ENCODE peak calls at places on chromosomes 13 and 19, in ten cellular contexts. A is cardiac muscle cell; J is WERI-Rb-1; N is fibroblast of lung; Z is breast epithelium; W is naive thymus-derived CD4-positive, alpha-beta T cell; R is AG04450; U is transverse colon; T is Peyer's patch; Q is GM23248. O is an unnamed sample.

GRCh38 chr19:19628499-19629134 is 597 bp upstream of the LPAR2 start:
- DNase-seq in R (no peak), T (peak), Z (peak), U (peak), W (no peak), Q (peak), A (peak), J (no peak), N (peak), O (no peak)

GRCh38 chr19:11324079-11324661 is 15.3 kb downstream of the RAB3D start:
- DNase-seq in A (no peak), T (peak), W (no peak), N (peak), R (peak), J (no peak), U (peak), Z (peak), Q (peak), O (no peak)

GRCh38 chr13:93963266-93964131 is 516.0 kb downstream of the DCT start:
- DNase-seq in A (no peak), J (no peak), Q (peak), N (peak), T (no peak), Z (no peak), W (no peak), R (no peak), U (no peak), O (no peak)

GRCh38 chr13:51556740-51557139 is 27.5 kb upstream of the WDFY2 start:
- DNase-seq in W (no peak), J (no peak), N (no peak), Z (no peak), R (no peak), Q (no peak), T (no peak), A (peak), U (no peak), O (no peak)

GRCh38 chr19:2079865-2080301 is 16.2 kb downstream of the MOB3A start:
- DNase-seq in R (no peak), U (no peak), A (no peak), Q (no peak), W (no peak), T (no peak), J (no peak), N (no peak), Z (no peak), O (no peak)

GRCh38 chr19:41570179-41570578 is 5.8 kb upstream of the CEACAM21 start:
- DNase-seq in R (no peak), U (no peak), T (no peak), N (no peak), A (no peak), Q (no peak), Z (no peak), J (no peak), W (no peak), O (no peak)

GRCh38 chr13:44474122-44474910 is 100.7 kb downstream of the SERP2 start:
- DNase-seq in U (no peak), Q (peak), Z (no peak), N (peak), A (peak), J (no peak), R (no peak), W (no peak), T (no peak), O (no peak)

GRCh38 chr19:16373539-16373938 is 48.9 kb downstream of the KLF2 start:
- DNase-seq in T (no peak), R (peak), Z (no peak), Q (peak), N (peak), W (no peak), J (no peak), U (no peak), A (no peak), O (no peak)

GRCh38 chr13:62473190-62473943 is 1057.7 kb upstream of the PCDH20 start:
- DNase-seq in R (no peak), Q (no peak), W (no peak), Z (no peak), U (no peak), T (no peak), N (no peak), A (no peak), J (no peak), O (no peak)

GRCh38 chr19:39444598-39445257 is 654 bp upstream of the SUPT5H start:
- DNase-seq in R (no peak), N (peak), Z (no peak), A (peak), Q (peak), W (no peak), J (no peak), T (no peak), U (no peak), O (no peak)

GRCh38 chr13:80145291-80145690 is 195.6 kb downstream of the SPRY2 start:
- DNase-seq in U (no peak), N (no peak), J (no peak), Z (no peak), T (no peak), Q (no peak), R (no peak), W (no peak), A (no peak), O (no peak)

GRCh38 chr19:16527971-16528521 is 14.2 kb downstream of the CHERP start:
- DNase-seq in U (no peak), T (peak), R (no peak), Z (no peak), W (peak), Q (peak), A (peak), J (peak), N (peak), O (no peak)

GRCh38 chr13:75774176-75774575 is 138.0 kb downstream of the LMO7 start:
- DNase-seq in N (peak), Q (peak), W (no peak), Z (no peak), A (no peak), U (no peak), J (no peak), R (no peak), T (no peak), O (no peak)

GRCh38 chr13:79782541-79783216 is 301.7 kb downstream of the NDFIP2 start:
- DNase-seq in J (peak), N (peak), R (peak), T (no peak), U (no peak), W (no peak), Q (no peak), A (peak), Z (peak), O (peak)

GRCh38 chr19:7529610-7530490 is 5.7 kb upstream of the PNPLA6 start:
- DNase-seq in T (no peak), R (no peak), A (no peak), Q (no peak), Z (no peak), J (no peak), U (no peak), N (no peak), W (no peak), O (no peak)

GRCh38 chr13:102318233-102318632 is 83.6 kb downstream of the FGF14 start:
- DNase-seq in A (no peak), N (no peak), W (no peak), Q (no peak), J (no peak), R (no peak), Z (no peak), T (no peak), U (no peak), O (no peak)

GRCh38 chr19:45086453-45086852 is 6.5 kb upstream of the PPP1R37 start:
- DNase-seq in A (no peak), U (no peak), Z (no peak), J (no peak), W (no peak), N (no peak), Q (no peak), T (no peak), R (no peak), O (no peak)

GRCh38 chr19:56837892-56838679 is 2.4 kb downstream of the PEG3 start:
- DNase-seq in R (no peak), T (peak), Q (peak), Z (peak), W (no peak), A (no peak), J (peak), N (peak), U (peak), O (peak)

GRCh38 chr13:44389856-44390255 is 16.2 kb downstream of the SERP2 start:
- DNase-seq in Z (no peak), J (no peak), T (no peak), W (no peak), U (no peak), N (no peak), R (no peak), Q (no peak), A (no peak), O (no peak)

GRCh38 chr13:71218960-71219359 is 648.0 kb downstream of the DACH1 start:
- DNase-seq in U (no peak), Z (no peak), T (no peak), J (peak), N (no peak), W (no peak), R (no peak), Q (no peak), A (peak), O (no peak)

GRCh38 chr13:99383511-99383921 is 76.3 kb upstream of the GPR183 start:
- DNase-seq in A (no peak), J (no peak), R (no peak), Q (no peak), T (no peak), N (no peak), W (no peak), Z (peak), U (no peak), O (no peak)

GRCh38 chr19:38362076-38362945 is 12.1 kb upstream of the PSMD8 start:
- DNase-seq in Q (peak), R (no peak), A (peak), T (peak), U (peak), J (peak), Z (peak), W (no peak), N (peak), O (no peak)

GRCh38 chr13:31905896-31906295 is 125.7 kb upstream of the FRY start:
- DNase-seq in A (no peak), Q (no peak), R (no peak), W (no peak), N (no peak), T (no peak), J (no peak), U (no peak), Z (no peak), O (no peak)

GRCh38 chr19:47676811-47677210 is 36.4 kb upstream of the EHD2 start:
- DNase-seq in N (no peak), A (no peak), T (no peak), Q (no peak), Z (no peak), U (no peak), R (no peak), J (peak), W (no peak), O (no peak)

GRCh38 chr13:36069881-36070366 is 61.3 kb downstream of the DCLK1 start:
- DNase-seq in T (no peak), Z (no peak), Q (peak), U (no peak), J (no peak), R (no peak), W (no peak), N (peak), A (no peak), O (no peak)

GRCh38 chr19:30341646-30342201 is 30.5 kb upstream of the ZNF536 start:
- DNase-seq in Z (no peak), Q (peak), J (no peak), W (no peak), A (no peak), R (no peak), U (no peak), T (no peak), N (no peak), O (no peak)

GRCh38 chr19:46372901-46373572 is 26.1 kb downstream of the PPP5C start:
- DNase-seq in W (no peak), N (no peak), T (peak), J (peak), A (no peak), U (no peak), Z (no peak), R (no peak), Q (peak), O (no peak)

GRCh38 chr19:31160346-31160926 is 188.8 kb downstream of the TSHZ3 start:
- DNase-seq in R (peak), Q (peak), Z (no peak), T (no peak), J (no peak), U (no peak), W (no peak), N (peak), A (no peak), O (no peak)

GRCh38 chr13:51826606-51827005 is 18.4 kb downstream of the TMEM272 start:
- DNase-seq in N (no peak), J (no peak), Z (peak), Q (peak), A (no peak), W (peak), T (no peak), R (no peak), U (peak), O (no peak)

GRCh38 chr13:20828540-20829364 is 55.0 kb upstream of the EEF1AKMT1 start:
- DNase-seq in N (peak), T (no peak), R (no peak), J (peak), Q (peak), Z (no peak), A (peak), W (peak), U (peak), O (no peak)

GRCh38 chr19:20078696-20079095 is 896 bp downstream of the ZNF90 start:
- DNase-seq in U (peak), R (no peak), A (peak), W (no peak), T (peak), N (peak), Z (no peak), Q (peak), J (no peak), O (peak)

GRCh38 chr13:95734124-95734523 is 57.2 kb downstream of the DNAJC3 start:
- DNase-seq in N (no peak), J (no peak), W (no peak), A (no peak), T (no peak), U (no peak), R (no peak), Z (no peak), Q (no peak), O (no peak)

GRCh38 chr19:31127132-31127967 is 221.9 kb downstream of the TSHZ3 start:
- DNase-seq in U (peak), J (no peak), W (no peak), N (peak), Z (no peak), T (no peak), A (no peak), R (peak), Q (peak), O (no peak)

GRCh38 chr19:56111601-56112312 is 9.3 kb downstream of the ZNF787 start:
- DNase-seq in U (peak), J (no peak), W (peak), N (no peak), Z (no peak), T (peak), A (no peak), Q (no peak), R (no peak), O (no peak)

GRCh38 chr19:11737964-11738745 is 591 bp downstream of the ZNF823 start:
- DNase-seq in Z (peak), R (no peak), N (peak), U (peak), A (peak), W (peak), Q (peak), J (peak), T (peak), O (peak)

GRCh38 chr19:29517412-29517811 is 8.4 kb upstream of the VSTM2B start:
- DNase-seq in A (no peak), Q (no peak), R (no peak), J (no peak), N (no peak), W (no peak), Z (no peak), U (no peak), T (no peak), O (no peak)

GRCh38 chr13:27403252-27403678 is 21.2 kb upstream of the GTF3A start:
- DNase-seq in N (peak), J (no peak), Z (no peak), U (no peak), W (no peak), A (peak), R (peak), Q (peak), T (no peak), O (no peak)

DNA sequence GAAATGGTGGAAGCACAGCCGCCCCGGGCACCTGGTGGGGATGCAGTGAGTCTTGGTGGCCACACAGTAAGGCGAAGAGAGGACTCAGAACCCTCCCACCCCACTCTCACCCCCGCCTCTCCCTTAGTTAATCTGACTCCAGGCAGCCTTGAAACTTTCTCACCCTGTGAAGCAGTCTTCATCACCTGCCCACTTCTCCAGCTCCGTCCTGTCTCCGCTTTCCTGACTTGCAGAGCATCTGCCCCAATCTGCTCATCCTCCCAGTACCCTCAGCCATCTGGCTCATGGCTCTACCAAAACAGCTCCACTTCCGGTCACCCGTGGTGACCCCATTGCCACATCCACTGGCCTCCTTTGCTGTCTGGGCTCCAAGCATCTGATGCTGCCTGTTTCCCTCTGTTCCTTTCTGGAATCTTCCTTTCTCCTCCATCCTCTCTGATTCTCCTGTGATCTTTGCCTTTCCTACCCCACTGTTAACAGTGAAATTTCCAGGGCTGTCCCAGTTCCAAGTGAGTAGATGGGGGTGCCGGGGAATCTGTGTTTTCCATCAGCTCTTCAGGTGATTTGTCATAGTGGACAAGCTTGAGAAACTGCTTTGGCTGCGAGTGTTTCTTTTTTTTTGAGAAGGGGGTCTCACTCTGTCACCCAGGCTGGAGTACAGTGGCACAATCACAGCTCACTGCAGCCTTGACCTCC is 4.3 kb downstream of the USF2 start:
- DNase-seq in Q (no peak), U (no peak), J (no peak), Z (no peak), A (no peak), T (no peak), W (no peak), R (no peak), N (no peak), O (no peak)
- H3K27ac ChIP-seq in Q (no peak), U (no peak), J (no peak), Z (no peak), A (no peak), T (no peak), W (no peak), R (no peak), N (no peak), O (peak)

GRCh38 chr13:73466561-73466960 is 407.8 kb downstream of the KLF5 start:
- DNase-seq in R (no peak), Z (no peak), Q (no peak), T (no peak), J (no peak), U (no peak), W (no peak), A (no peak), N (no peak), O (no peak)
- H3K27ac ChIP-seq in R (no peak), Z (no peak), Q (no peak), T (peak), J (no peak), U (peak), W (no peak), A (no peak), N (no peak), O (no peak)

GRCh38 chr19:3575260-3575741 is 2.6 kb downstream of the HMG20B start:
- DNase-seq in N (no peak), A (peak), Z (no peak), Q (no peak), J (peak), U (no peak), W (no peak), T (no peak), R (no peak), O (no peak)
- H3K27ac ChIP-seq in N (no peak), A (no peak), Z (no peak), Q (no peak), J (no peak), U (no peak), W (no peak), T (no peak), R (no peak), O (no peak)

DNA sequence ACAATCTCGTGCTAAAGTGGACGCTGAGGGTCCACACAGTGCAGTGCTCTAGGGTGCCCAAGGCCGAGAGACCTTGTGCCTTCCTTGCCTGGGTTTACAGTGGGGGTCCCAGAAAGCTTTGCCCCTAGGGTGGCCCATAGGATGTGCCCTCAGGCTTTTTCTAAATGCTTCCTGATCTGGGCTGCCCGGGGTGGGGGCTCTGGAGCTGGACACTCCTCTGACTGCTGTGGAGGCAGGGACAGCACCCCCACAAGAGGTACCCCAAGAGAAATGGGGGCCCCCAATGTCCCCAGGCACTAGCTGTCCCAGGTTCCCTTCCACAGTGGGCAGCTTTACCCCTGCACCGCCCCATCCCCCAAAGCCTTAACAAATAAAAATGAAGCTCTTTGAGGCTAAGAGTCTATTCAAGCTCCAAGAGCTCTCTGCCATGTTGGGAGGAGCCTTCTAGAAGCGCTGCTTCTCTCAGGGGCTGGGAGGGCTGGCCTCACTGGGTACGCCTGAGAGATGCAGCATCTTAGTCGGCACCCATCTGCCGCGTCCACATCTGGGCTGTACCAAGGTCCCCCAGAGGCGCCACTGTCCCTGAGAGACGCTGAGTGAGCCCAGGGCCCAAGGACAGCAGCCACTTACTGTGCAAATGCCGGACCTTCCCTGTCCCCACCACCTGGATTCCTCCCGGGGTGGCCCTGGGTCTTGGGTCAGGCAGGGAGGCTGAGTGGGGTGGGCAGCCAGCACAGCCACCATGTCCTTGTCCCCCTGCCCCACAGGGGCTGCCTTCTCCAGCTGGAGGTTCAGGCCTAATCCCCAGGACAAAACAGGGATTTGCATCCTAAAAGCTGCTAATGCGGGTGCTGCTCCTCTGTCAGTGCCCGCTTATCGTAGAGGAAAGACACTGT is 27.4 kb downstream of the CEBPA start:
- DNase-seq in N (no peak), R (no peak), Q (no peak), T (no peak), J (peak), W (no peak), U (no peak), A (no peak), Z (no peak), O (no peak)
- H3K27ac ChIP-seq in N (no peak), R (no peak), Q (no peak), T (peak), J (no peak), W (no peak), U (peak), A (no peak), Z (no peak), O (no peak)

DNA sequence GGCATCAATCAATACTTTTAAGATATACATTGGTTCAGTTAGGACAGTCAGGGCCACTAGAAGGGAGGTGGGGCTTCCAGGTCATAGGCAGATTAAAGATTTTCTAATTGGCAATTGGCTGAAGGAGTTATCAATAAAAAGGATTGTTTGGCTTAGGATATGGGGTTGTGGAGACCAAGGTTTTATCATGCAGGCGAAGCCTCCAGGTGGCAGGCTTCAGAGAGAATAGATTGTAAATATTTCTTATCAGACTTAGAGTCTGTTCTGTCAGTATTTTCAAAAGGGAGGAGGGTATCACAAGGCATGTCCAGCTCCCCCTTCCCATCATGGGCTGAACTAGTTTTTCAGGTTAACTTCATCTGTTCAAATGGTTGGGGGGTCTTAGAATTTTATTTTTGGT is 77.4 kb upstream of the FARP1 start:
- DNase-seq in A (no peak), J (no peak), W (no peak), R (no peak), Z (no peak), Q (no peak), U (no peak), T (no peak), N (no peak), O (no peak)
- H3K27ac ChIP-seq in A (no peak), J (no peak), W (no peak), R (no peak), Z (no peak), Q (no peak), U (no peak), T (no peak), N (no peak), O (no peak)

DNA sequence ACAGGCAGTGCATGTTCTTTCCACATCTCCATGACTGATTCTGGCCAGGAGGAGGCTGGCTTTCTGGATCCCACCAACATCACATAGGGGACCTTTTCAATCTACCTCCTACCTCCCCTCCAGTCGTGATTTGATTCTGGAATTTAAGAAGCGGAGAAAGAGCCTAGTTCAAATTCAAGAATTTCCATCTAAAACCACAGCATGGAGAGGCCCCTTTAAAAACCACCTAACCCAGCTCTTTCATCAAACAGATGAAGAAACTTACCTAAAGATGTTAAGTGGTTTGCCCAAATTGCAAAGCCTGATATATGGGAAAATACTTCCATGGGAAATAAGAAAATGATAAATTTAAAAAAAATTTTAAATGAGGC is 45.6 kb downstream of the RFX2 start:
- DNase-seq in T (no peak), U (no peak), Z (no peak), J (no peak), W (no peak), A (no peak), R (no peak), Q (no peak), N (no peak), O (no peak)
- H3K27ac ChIP-seq in T (peak), U (peak), Z (peak), J (no peak), W (no peak), A (no peak), R (no peak), Q (no peak), N (no peak), O (no peak)

O was measured in substantia nigra.